ENCODE peak calls at places on chromosomes 16 and 17, in ten cellular contexts. Y is stomach, W is GM12891, R is endothelial cell of umbilical vein, E is SK-N-SH, G is spleen, L is GM23338, F is Panc1, V is SK-N-MC, Q is HL-60. T is an unnamed sample.

GRCh38 chr16:49350265-49351103 is 23.1 kb upstream of the C16orf78 start:
- DNase-seq in E (peak; percentile 81), W (peak; percentile 67), L (peak; percentile 82), V (no peak), F (peak; percentile 32), G (no peak), Y (peak; percentile 65), R (peak; percentile 21), Q (peak; percentile 29), T (peak; percentile 69)

GRCh38 chr16:1688807-1689560 is 10.9 kb downstream of the JPT2 start:
- DNase-seq in F (peak; percentile 89), E (no peak), Q (no peak), V (no peak), L (no peak), G (peak; percentile 23), R (no peak), Y (peak; percentile 70), W (no peak), T (no peak)

GRCh38 chr17:4161179-4161559 is 18.2 kb downstream of the CYB5D2 start:
- DNase-seq in Y (peak; percentile 28), F (peak; percentile 88), R (peak; percentile 69), Q (peak; percentile 31), L (peak; percentile 50), E (peak; percentile 48), G (no peak), V (no peak), W (no peak), T (no peak)

GRCh38 chr17:45307290-45308015 is 9.4 kb downstream of the MAP3K14 start:
- DNase-seq in W (no peak), V (no peak), Q (peak; percentile 79), Y (no peak), G (peak; percentile 83), R (peak; percentile 88), E (no peak), F (no peak), L (no peak), T (no peak)

GRCh38 chr16:28951410-28951943 is 740 bp downstream of the NFATC2IP start:
- DNase-seq in R (no peak), L (peak; percentile 42), Y (no peak), Q (no peak), E (no peak), V (no peak), F (no peak), G (peak; percentile 81), W (no peak), T (no peak)

GRCh38 chr16:10103700-10104099 is 78.5 kb downstream of the GRIN2A start:
- DNase-seq in F (no peak), G (no peak), V (no peak), R (no peak), Y (no peak), W (no peak), L (no peak), E (no peak), Q (no peak), T (no peak)

GRCh38 chr17:48441231-48441711 is 11.3 kb upstream of the SKAP1 start:
- DNase-seq in G (no peak), E (no peak), R (no peak), L (no peak), F (no peak), V (peak; percentile 61), W (no peak), Q (peak; percentile 29), Y (no peak), T (peak; percentile 31)

GRCh38 chr16:82639263-82639662 is 12.5 kb downstream of the CDH13 start:
- DNase-seq in G (no peak), V (no peak), L (no peak), F (no peak), E (no peak), Q (no peak), W (no peak), Y (no peak), R (no peak), T (no peak)

GRCh38 chr16:27428035-27428785 is 26.2 kb downstream of the IL21R start:
- DNase-seq in E (no peak), Y (no peak), Q (peak; percentile 36), F (no peak), W (no peak), G (peak; percentile 72), V (no peak), R (no peak), L (no peak), T (no peak)

GRCh38 chr17:34570491-34570890 is 8.9 kb upstream of the TMEM132E start:
- DNase-seq in G (no peak), F (no peak), V (no peak), E (no peak), Y (no peak), L (peak; percentile 35), Q (no peak), W (no peak), R (no peak), T (no peak)

GRCh38 chr17:78349831-78350631 is 9.8 kb downstream of the SOCS3 start:
- DNase-seq in G (no peak), R (no peak), L (no peak), Y (no peak), W (no peak), E (no peak), Q (no peak), V (no peak), F (no peak), T (no peak)

GRCh38 chr17:17343896-17344506 is 40.8 kb downstream of the NT5M start:
- DNase-seq in V (no peak), F (no peak), W (no peak), Y (peak; percentile 20), E (no peak), G (peak; percentile 63), R (no peak), L (no peak), Q (no peak), T (peak; percentile 14)

GRCh38 chr16:81560979-81561657 is 116.5 kb downstream of the CMIP start:
- DNase-seq in W (no peak), E (no peak), Q (no peak), G (no peak), R (no peak), V (no peak), F (no peak), Y (no peak), L (no peak), T (no peak)

GRCh38 chr16:13427943-13428342 is 492.0 kb upstream of the ERCC4 start:
- DNase-seq in F (no peak), G (no peak), Q (no peak), L (no peak), R (no peak), Y (no peak), W (no peak), E (no peak), V (no peak), T (no peak)

GRCh38 chr17:17937958-17938357 is 34.2 kb downstream of the TOM1L2 start:
- DNase-seq in W (no peak), R (no peak), E (no peak), G (no peak), Q (no peak), V (no peak), L (no peak), F (no peak), Y (no peak), T (no peak)

GRCh38 chr17:10013360-10014112 is 108.5 kb upstream of the RCVRN start:
- DNase-seq in R (no peak), Q (peak; percentile 35), G (no peak), V (no peak), Y (no peak), E (no peak), F (no peak), W (peak; percentile 31), L (no peak), T (peak; percentile 39)

GRCh38 chr17:29407856-29408255 is 17.7 kb downstream of the TAOK1 start:
- DNase-seq in F (no peak), R (no peak), E (no peak), V (no peak), Y (no peak), G (no peak), Q (no peak), L (no peak), W (no peak), T (no peak)

GRCh38 chr16:7938175-7938574 is 605.5 kb downstream of the RBFOX1 start:
- DNase-seq in Q (no peak), E (no peak), Y (no peak), W (no peak), L (no peak), G (no peak), R (no peak), F (no peak), V (no peak), T (no peak)
- TF ChIP-seq POLR2AphosphoS5 in Q (no peak), E (no peak), Y (no peak), W (no peak), L (no peak), G (no peak), R (no peak), F (no peak), V (no peak), T (no peak)

GRCh38 chr17:49963626-49964538 is 5.1 kb upstream of the DLX4 start:
- DNase-seq in W (no peak), F (no peak), Y (no peak), Q (no peak), V (no peak), G (no peak), L (peak; percentile 72), E (no peak), R (no peak), T (no peak)
- TF ChIP-seq POLR2AphosphoS5 in W (no peak), F (no peak), Y (no peak), Q (no peak), V (no peak), G (no peak), L (no peak), E (no peak), R (no peak), T (no peak)

DNA sequence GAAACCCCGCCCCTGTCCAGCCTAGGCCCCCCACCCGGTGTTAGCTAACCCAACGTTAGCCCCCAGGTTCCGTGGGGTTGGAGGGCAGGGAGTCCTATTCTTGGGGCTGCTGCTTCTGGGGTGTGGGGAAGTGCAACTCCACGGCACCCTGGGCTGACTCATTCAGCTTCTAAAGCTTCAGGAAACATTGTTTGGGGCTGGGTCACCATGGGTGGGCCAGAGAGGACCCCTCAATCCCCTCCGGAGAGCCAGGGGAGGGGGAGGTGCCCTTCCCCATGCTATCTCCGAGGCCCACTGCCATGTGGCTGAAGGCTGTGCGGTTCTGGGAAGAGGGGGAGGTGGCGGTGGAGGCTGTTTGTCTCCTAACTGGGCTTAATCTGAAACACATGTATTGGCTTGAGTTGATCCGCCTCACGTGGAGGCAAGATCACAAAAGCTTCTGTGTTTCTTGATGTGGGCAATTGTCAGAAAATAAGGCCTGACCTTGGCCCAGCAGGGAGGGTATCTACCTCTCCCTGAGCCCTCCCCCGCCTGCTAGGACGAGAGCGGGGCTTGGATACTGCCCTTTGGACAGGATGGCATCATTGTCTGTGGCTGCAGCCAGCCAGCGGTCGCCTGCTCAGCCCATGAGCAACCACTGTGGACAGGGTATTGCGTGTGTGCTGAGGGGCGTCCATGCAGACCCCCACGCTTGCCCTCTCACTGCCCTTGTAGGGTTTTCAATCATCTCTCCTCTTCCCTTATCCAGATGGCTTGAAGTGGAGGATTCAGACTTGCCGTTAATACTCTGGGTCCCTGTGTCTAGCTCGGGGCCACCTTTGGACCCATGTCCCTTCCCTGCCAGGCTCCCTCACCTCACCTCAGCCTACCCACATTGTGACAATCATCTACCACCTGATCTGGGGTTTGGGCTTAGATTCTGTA is 1.3 kb downstream of the SERPINF1 start:
- DNase-seq in V (no peak), E (peak; percentile 92), F (no peak), L (peak; percentile 34), W (no peak), G (no peak), R (no peak), Q (no peak), Y (no peak), T (no peak)
- TF ChIP-seq POLR2AphosphoS5 in V (no peak), E (peak; percentile 84), F (no peak), L (no peak), W (no peak), G (no peak), R (no peak), Q (no peak), Y (no peak), T (no peak)

GRCh38 chr17:81231766-81232581 is 6.9 kb downstream of the TEPSIN start:
- DNase-seq in R (no peak), Q (no peak), E (no peak), F (no peak), V (no peak), G (no peak), Y (no peak), L (no peak), W (no peak), T (no peak)
- TF ChIP-seq POLR2AphosphoS5 in R (no peak), Q (no peak), E (no peak), F (no peak), V (no peak), G (no peak), Y (no peak), L (no peak), W (no peak), T (no peak)

T was measured in GM12892.